ENCODE peak calls at places on chromosome 17, in six cellular contexts. D is neural progenitor cell, W is kidney, Y is neuronal stem cell, M is GM23248, I is endothelial cell of umbilical vein. R is an unnamed sample. For H3K4me1, the result is how much of the 10 kb centered on the place peaks cover.

GRCh38 chr17:15456486-15456885 is 10.9 kb downstream of the CDRT4 start:
- DNase-seq in D (no peak), W (no peak), I (no peak), Y (no peak), M (peak), R (no peak)

GRCh38 chr17:35557353-35557752 is 3.3 kb downstream of the SLFN14 start:
- DNase-seq in I (no peak), M (no peak), Y (no peak), W (no peak), D (no peak), R (no peak)

GRCh38 chr17:82013772-82014321 is 8.8 kb downstream of the CENPX start:
- DNase-seq in Y (no peak), W (no peak), M (no peak), D (no peak), I (no peak), R (no peak)

GRCh38 chr17:38704645-38705522 is at the start of gene MLLT6:
- DNase-seq in M (peak), W (peak), D (peak), Y (peak), I (peak), R (peak)

GRCh38 chr17:27602721-27603445 is 28.1 kb upstream of the LGALS9 start:
- DNase-seq in D (peak), I (peak), M (peak), Y (peak), W (peak), R (peak)

GRCh38 chr17:42135151-42135550 is 12.5 kb downstream of the HSPB9 start:
- DNase-seq in D (no peak), Y (no peak), I (no peak), W (no peak), M (no peak), R (no peak)

GRCh38 chr17:8004899-8005298 is 2.5 kb downstream of the GUCY2D start:
- DNase-seq in W (peak), M (peak), D (no peak), I (no peak), Y (no peak), R (no peak)

GRCh38 chr17:74212913-74213791 is at the start of gene TTYH2:
- DNase-seq in D (peak), W (peak), I (peak), M (peak), Y (peak), R (peak)

GRCh38 chr17:4947010-4947410 is 1.3 kb downstream of the PFN1 start:
- DNase-seq in D (peak), M (peak), W (no peak), I (no peak), Y (no peak), R (no peak)

GRCh38 chr17:7048968-7049367 is 5.1 kb upstream of the SLC16A11 start:
- DNase-seq in W (no peak), Y (no peak), D (no peak), M (no peak), I (no peak), R (no peak)

GRCh38 chr17:78117027-78117981 is 11.3 kb downstream of the TMC6 start:
- DNase-seq in D (peak), M (no peak), W (peak), Y (no peak), I (no peak), R (peak)

DNA sequence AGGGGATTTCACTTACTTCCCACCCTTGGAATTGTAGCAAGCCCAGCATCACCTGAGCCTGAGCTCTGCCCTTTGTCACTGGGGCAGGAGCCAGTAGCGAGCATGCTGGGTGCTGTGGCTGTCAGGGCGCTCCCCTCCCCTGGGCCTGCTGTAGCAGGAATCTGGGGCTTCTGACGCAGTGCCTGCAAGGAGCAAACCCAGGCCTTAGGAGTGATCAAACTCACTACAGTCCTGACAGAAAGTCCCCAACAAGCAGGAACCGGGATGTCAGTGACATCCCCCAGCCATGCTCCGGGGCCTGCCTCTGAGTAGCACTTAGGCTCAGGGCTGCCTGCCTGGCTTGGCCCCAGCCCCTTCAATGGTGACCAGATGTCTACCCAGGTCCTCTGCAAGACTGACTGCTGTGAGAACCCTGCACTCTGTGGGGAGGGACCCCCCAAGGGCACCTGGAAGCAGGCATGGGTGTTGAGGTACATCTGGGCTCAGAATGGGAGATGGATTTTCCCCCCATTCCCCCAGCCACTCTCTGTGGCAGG is 23.5 kb downstream of the PLD6 start:
- DNase-seq in D (no peak), Y (no peak), I (no peak), M (no peak), W (no peak), R (no peak)
- H3K4me1 ChIP-seq in D (under half), Y (under half), I (under half), M (under half), W (under half), R (under half)

DNA sequence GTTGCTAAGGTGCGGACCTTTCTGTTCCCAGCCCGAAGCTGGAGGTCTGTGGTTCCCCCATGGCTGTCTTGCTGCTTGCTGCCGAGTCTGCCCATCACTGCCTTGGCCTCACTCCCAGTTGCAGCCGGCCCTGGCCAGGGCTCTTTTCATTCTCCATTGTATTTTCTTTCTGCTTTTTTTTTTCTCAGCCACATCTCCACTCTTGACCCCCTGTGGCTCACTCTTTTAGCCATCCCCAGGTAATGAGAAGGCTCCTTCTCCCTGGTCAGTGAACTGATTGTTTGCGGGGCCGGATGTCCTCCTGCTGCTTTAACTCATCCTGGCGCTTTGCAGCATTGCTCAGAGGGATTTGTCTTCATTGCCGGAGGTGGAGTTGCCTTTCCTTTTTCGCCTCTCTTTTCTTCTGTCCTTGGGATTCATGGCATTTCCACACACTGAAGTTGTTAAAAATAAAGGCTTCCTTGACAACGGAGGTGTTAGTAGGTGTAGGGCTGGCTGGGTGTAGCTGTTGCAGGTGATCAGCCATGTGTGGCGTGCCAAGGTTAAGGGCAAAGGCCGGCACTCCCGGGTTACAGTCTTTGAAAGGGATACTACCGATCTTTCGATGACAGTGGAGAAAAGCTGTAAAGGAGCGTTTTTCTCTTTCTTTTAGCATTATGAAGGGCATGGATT is 34.1 kb downstream of the MAP2K6 start:
- DNase-seq in I (peak), D (peak), Y (peak), W (peak), M (no peak), R (peak)
- H3K4me3 ChIP-seq in I (no peak), D (peak), Y (no peak), W (peak), M (no peak), R (peak)

DNA sequence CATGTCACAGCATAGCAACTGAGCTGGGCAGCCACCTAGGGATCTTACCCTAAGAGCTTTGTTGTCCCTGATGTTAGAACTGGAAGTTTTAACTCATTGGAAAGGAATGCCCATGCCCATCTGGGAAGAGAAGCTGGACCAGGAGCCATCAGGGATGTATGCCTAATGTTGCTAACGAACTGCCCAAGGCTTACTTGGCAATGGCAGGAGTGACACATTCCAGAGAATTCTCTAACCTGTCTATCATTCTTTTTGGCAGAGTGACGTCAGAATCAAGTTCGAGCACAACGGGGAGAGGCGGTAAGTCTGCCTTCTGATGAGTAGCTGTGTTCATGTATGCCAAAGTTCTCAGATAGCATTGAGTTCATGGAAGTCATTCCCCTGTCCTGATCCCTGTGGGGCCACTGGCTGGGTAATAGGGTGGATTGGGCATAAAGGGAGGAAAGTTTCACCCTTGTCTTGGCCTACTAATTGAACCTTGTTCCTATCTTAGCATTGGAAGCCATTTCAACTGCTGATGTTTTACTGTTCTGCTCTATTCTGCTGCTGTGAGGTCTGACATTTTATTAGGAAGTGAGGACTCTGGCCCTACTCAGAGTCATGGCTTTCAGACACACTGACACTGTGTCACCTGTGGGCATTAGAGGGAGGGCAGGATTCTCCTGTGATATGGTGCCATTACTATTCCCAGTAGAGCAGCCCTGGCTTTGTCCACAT is 23.7 kb downstream of the MAP3K3 start:
- DNase-seq in I (no peak), D (no peak), Y (no peak), M (no peak), W (no peak), R (peak)
- H3K9ac ChIP-seq in I (no peak), D (no peak), Y (no peak), M (no peak), W (no peak), R (no peak)

GRCh38 chr17:58308173-58308984 is 20.2 kb downstream of the TSPOAP1 start:
- DNase-seq in W (peak), Y (no peak), D (peak), I (no peak), M (no peak), R (peak)
- H3K4me1 ChIP-seq in W (under half), Y (under half), D (under half), I (under half), M (under half), R (under half)

GRCh38 chr17:33977729-33978514 is 277.2 kb upstream of the CCL2 start:
- DNase-seq in M (no peak), I (no peak), W (no peak), D (no peak), Y (no peak), R (peak)

GRCh38 chr17:33981713-33982601 is 273.1 kb upstream of the CCL2 start:
- DNase-seq in M (no peak), I (no peak), D (no peak), W (no peak), Y (no peak), R (peak)

GRCh38 chr17:33980193-33980592 is 274.9 kb upstream of the CCL2 start:
- DNase-seq in Y (no peak), M (no peak), W (no peak), I (no peak), D (no peak), R (no peak)

GRCh38 chr17:33976816-33977215 is 278.3 kb upstream of the CCL2 start:
- DNase-seq in W (no peak), D (peak), M (no peak), I (no peak), Y (peak), R (peak)

GRCh38 chr17:33978889-33979288 is 276.2 kb upstream of the CCL2 start:
- DNase-seq in D (no peak), M (no peak), W (no peak), Y (no peak), I (no peak), R (no peak)
- H3K4me3 ChIP-seq in D (no peak), M (no peak), W (no peak), Y (no peak), I (no peak), R (no peak)

DNA sequence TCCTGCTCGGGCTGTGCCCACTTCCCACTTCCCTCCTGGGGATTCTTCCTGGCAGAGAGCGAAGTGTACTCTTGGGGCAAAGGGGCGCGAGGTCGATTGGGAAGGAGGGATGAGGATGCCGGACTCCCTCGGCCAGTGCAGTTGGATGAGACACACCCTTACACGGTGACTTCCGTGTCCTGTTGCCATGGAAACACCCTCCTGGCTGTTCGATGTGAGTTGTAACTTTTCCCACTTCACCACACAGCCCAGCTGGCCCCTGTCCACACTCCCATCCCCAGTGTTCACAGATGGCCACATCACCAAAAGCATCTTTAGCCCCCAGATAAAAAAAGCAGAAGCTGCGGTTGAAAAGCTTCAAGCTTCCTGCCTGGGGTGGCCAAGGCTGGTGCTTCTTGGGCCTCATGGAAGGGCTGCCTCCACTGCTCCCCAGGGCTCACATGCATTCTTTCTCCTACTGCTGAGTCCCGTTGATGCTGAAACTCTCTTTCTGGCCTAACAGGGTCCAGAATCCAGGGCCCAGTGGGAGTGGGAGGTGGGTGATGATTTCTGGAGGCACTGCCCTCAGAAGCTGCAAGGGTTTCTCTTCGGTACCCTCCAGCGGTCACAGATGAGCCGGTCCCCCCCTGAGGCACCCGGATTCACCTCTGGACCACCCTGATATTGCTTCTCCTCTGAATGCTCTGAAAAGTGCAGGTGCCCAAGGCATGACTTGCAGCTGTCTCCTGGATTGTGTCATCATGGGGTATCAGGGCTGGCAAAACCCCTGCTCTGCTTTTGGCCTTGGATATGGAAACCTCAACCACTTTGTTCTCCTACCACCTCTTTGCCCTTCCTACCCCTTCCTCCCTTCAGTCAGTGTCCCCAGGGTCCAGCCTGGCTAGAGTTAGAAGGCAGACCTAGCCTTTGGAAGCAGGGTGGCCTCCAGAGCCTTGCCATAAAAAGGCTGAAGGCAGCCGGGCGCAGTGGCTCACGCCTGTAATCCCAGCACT is 2.2 kb upstream of the TRAF4 start:
- DNase-seq in M (no peak), D (no peak), Y (no peak), I (no peak), W (peak), R (no peak)
- H3K9ac ChIP-seq in M (no peak), D (no peak), Y (no peak), I (no peak), W (no peak), R (no peak)

GRCh38 chr17:16975266-16975651 is 3.3 kb upstream of the TNFRSF13B start:
- DNase-seq in W (no peak), M (no peak), I (no peak), D (no peak), Y (no peak), R (peak)
- H3K4me1 ChIP-seq in W (under half), M (under half), I (under half), D (under half), Y (under half), R (under half)

GRCh38 chr17:75981019-75981615 is 2.1 kb downstream of the TEN1 start:
- DNase-seq in D (no peak), Y (no peak), M (peak), I (no peak), W (no peak), R (no peak)
- H3K4me3 ChIP-seq in D (no peak), Y (no peak), M (peak), I (no peak), W (no peak), R (peak)